ENCODE peak calls at places on chromosomes 5 and 9, in four cellular contexts. G is AG10803, A is endothelial cell of umbilical vein, N is lower lobe of right lung. B is an unnamed sample.

GRCh38 chr5:82290908-82291307 is 12.8 kb upstream of the RPS23 start:
- DNase-seq in G (no peak), A (no peak), N (no peak), B (no peak)

GRCh38 chr9:84166828-84167400 is 173.6 kb downstream of the SLC28A3 start:
- DNase-seq in G (no peak), A (no peak), N (no peak), B (no peak)

GRCh38 chr5:96885518-96886338 is 9.4 kb downstream of the ERAP2 start:
- DNase-seq in G (no peak), A (no peak), N (no peak), B (no peak)

GRCh38 chr5:157994271-157994691 is 135.3 kb upstream of the CLINT1 start:
- DNase-seq in G (no peak), A (no peak), N (no peak), B (no peak)

GRCh38 chr9:134307674-134308638 is 18.3 kb upstream of the RXRA start:
- DNase-seq in G (no peak), A (no peak), N (peak), B (no peak)

GRCh38 chr5:175079707-175080106 is 355.3 kb downstream of the MSX2 start:
- DNase-seq in G (no peak), A (no peak), N (no peak), B (no peak)

GRCh38 chr5:87053134-87053533 is 214.5 kb upstream of the RASA1 start:
- DNase-seq in G (no peak), A (no peak), N (no peak), B (no peak)

GRCh38 chr9:130663258-130664171 is 879 bp upstream of the PRDM12 start:
- DNase-seq in G (no peak), A (no peak), N (no peak), B (no peak)

GRCh38 chr5:139650689-139651501 is 2.7 kb downstream of the CXXC5 start:
- DNase-seq in G (peak), A (no peak), N (peak), B (no peak)

GRCh38 chr9:93984860-93985259 is 29.7 kb upstream of the BARX1 start:
- DNase-seq in G (no peak), A (no peak), N (no peak), B (no peak)

GRCh38 chr5:43020294-43020711 is 19.8 kb downstream of the ANXA2R start:
- DNase-seq in G (no peak), A (no peak), N (no peak), B (no peak)

GRCh38 chr5:44663991-44664710 is 144.6 kb upstream of the MRPS30 start:
- DNase-seq in G (no peak), A (no peak), N (no peak), B (no peak)

GRCh38 chr9:85960688-85961093 is 19.7 kb downstream of the NAA35 start:
- DNase-seq in G (no peak), A (peak), N (no peak), B (no peak)

GRCh38 chr5:89255845-89256463 is 373.0 kb upstream of the MEF2C start:
- DNase-seq in G (peak), A (peak), N (no peak), B (no peak)

GRCh38 chr5:89265511-89266169 is 382.7 kb upstream of the MEF2C start:
- DNase-seq in G (peak), A (no peak), N (no peak), B (no peak)

GRCh38 chr5:89263846-89264245 is 380.9 kb upstream of the MEF2C start:
- DNase-seq in G (no peak), A (no peak), N (no peak), B (no peak)

GRCh38 chr5:89262030-89262429 is 379.0 kb upstream of the MEF2C start:
- DNase-seq in G (no peak), A (no peak), N (no peak), B (no peak)

GRCh38 chr5:89260254-89260653 is 377.3 kb upstream of the MEF2C start:
- DNase-seq in G (no peak), A (no peak), N (no peak), B (no peak)
- TF ChIP-seq CTCF in G (no peak), A (no peak), N (no peak), B (no peak)

GRCh38 chr9:135670721-135671590 is 7.8 kb downstream of the LCN9 start:
- DNase-seq in G (no peak), A (no peak), N (no peak), B (no peak)

GRCh38 chr9:135673941-135674340 is 10.8 kb downstream of the LCN9 start:
- DNase-seq in G (no peak), A (no peak), N (peak), B (no peak)

GRCh38 chr9:135674977-135675376 is 11.9 kb downstream of the LCN9 start:
- DNase-seq in G (no peak), A (no peak), N (no peak), B (no peak)

GRCh38 chr9:135669616-135670285 is 6.6 kb downstream of the LCN9 start:
- DNase-seq in G (no peak), A (no peak), N (no peak), B (no peak)

DNA sequence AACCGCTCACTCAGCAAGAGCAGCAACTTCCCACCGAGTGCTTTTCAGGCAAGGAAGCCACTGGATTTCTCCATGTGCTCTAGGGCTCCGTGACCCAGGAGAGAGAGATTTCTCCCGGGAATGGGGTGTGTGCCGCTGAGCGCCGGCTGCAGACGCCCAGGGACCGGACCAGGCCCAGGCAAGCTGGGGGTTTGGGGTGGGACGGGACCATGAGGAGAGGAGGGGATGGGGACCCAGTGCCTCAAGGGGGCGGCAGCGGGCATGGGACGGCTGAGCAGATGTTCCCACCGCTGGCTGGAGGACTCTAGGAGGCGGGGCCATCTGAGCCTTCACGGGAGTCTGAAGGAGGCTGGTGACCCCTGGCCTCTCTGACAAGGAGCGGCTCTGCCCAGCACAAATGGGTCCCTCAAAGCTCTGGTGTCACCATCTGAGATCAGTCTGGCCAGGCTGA is 8.5 kb downstream of the LCN9 start:
- DNase-seq in G (no peak), A (no peak), N (no peak), B (no peak)
- TF ChIP-seq CTCF in G (no peak), A (no peak), N (no peak), B (no peak)

GRCh38 chr9:88990721-88991065 is 575 bp upstream of the S1PR3 start:
- DNase-seq in G (no peak), A (peak), N (no peak), B (no peak)
- TF ChIP-seq CTCF in G (no peak), A (no peak), N (no peak), B (no peak)

GRCh38 chr5:45772402-45772801 is 76.2 kb upstream of the HCN1 start:
- DNase-seq in G (no peak), A (no peak), N (no peak), B (no peak)

GRCh38 chr5:45779874-45780671 is 83.9 kb upstream of the HCN1 start:
- DNase-seq in G (no peak), A (no peak), N (no peak), B (no peak)

DNA sequence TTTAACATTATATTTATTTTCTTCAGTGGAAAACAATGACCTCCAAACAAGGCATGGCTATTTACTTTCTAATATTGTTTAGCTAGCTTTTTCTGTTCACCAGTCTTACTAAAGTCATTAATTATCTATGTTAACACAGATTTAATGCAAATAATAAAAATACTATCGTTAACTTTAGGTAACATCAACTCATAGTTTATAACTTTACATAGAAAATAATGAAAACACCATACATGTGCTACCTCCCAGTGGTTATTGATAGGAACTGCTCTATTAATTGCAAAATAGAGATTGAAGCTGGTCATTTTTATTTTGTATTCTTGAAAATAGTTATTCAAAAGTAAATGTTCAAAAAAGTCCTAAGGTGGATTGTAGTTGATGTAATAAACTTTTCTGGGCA is 78.3 kb upstream of the HCN1 start:
- DNase-seq in G (no peak), A (no peak), N (no peak), B (no peak)
- TF ChIP-seq CTCF in G (peak), A (no peak), N (no peak), B (no peak)

GRCh38 chr9:2363138-2363745 is 258.3 kb upstream of the VLDLR start:
- DNase-seq in G (no peak), A (no peak), N (no peak), B (no peak)

GRCh38 chr9:2373648-2374047 is 247.9 kb upstream of the VLDLR start:
- DNase-seq in G (no peak), A (no peak), N (no peak), B (no peak)

GRCh38 chr9:2362170-2362569 is 259.4 kb upstream of the VLDLR start:
- DNase-seq in G (no peak), A (no peak), N (no peak), B (no peak)

DNA sequence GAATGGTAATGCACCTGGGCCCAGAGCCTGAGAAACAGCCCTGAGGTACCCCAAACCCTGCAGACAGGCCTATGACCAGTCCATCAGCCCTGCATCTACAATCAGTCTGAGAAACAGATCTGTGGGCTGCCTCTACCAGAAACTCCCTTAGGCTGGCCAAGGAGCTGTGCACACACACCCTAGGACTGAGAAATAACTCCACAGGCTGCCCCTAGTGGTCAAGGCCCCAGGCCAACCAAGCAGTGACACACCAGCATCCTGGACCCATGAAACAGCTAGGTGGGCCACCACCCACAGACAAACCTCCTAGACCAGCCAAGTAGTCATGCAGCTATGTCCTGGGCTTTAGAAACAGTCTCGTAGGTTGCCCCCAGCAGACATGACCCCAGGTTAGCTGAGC is 253.6 kb upstream of the VLDLR start:
- DNase-seq in G (no peak), A (no peak), N (no peak), B (no peak)
- TF ChIP-seq CTCF in G (peak), A (no peak), N (no peak), B (no peak)

DNA sequence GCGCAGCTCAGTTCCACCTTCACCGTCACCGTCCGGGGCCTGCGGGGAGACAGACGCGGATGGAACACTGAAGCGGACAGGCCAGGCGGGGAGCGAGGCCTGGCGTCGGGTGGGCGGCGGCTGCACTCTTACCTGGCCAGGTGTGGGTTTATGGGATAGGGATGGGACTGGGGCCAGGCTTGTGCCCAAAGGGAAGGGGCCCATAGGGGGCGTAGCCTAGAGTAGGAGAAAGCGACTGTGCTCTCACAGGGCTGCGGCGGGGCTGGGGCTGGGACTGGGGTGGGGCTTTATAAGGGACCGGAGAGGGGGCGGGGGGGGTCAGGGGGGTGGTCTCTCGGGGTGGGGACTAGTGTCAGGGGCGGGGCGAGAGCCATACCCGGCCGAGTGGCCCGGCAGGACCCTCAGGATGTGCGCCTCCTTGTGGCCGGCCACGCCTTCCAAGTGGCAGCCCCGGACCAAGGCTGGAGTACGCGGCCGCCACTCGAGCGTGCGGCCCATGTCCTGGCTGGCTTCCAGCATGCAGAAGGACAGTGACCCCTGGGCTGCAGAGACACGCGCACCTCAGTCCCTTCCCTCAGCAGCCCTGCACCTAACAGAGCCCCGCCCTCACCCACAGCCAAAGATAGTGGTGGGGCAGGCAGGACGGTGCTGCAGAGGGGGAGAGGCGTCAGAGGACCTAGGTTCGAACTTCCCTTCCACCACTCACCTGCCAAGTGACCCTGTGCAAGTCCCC is 22.8 kb downstream of the FPGS start:
- DNase-seq in G (no peak), A (no peak), N (peak), B (no peak)
- TF ChIP-seq CTCF in G (peak), A (peak), N (peak), B (no peak)

GRCh38 chr5:11715797-11716196 is 188.4 kb downstream of the CTNND2 start:
- DNase-seq in G (no peak), A (no peak), N (no peak), B (no peak)

GRCh38 chr5:11724947-11725346 is 179.3 kb downstream of the CTNND2 start:
- DNase-seq in G (no peak), A (no peak), N (no peak), B (no peak)

DNA sequence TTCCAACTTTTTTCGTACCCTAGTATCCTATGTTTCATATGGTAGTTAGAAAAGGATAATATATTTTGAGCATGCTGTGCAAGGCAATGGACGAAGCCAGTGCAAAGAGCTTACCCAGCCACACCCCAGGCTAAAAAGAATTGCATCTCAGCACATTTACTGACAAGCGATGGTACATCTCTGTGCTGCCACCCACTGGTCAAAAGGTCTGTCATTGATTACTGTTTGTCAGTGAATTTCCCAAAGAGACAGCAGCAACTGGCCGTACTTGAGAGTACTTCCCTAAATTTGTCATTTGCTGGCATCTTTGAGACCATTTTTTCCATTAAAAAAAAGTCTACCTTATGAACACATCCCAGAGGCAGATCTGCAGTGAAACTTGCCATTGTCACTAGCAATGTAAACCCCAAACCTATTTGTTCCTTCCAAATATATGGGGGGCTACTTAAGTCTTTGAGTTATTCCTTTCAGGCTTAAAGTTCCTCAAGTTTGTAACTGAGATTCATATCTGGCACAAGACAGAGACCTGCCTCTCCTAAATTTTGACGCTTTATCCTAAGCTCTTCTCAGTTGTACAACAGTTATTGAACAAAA is 184.3 kb downstream of the CTNND2 start:
- DNase-seq in G (no peak), A (no peak), N (no peak), B (peak)
- TF ChIP-seq CTCF in G (no peak), A (no peak), N (peak), B (peak)

GRCh38 chr9:136665111-136665703 is 2.5 kb downstream of the EGFL7 start:
- DNase-seq in G (no peak), A (peak), N (no peak), B (no peak)
- TF ChIP-seq CTCF in G (no peak), A (peak), N (peak), B (no peak)

DNA sequence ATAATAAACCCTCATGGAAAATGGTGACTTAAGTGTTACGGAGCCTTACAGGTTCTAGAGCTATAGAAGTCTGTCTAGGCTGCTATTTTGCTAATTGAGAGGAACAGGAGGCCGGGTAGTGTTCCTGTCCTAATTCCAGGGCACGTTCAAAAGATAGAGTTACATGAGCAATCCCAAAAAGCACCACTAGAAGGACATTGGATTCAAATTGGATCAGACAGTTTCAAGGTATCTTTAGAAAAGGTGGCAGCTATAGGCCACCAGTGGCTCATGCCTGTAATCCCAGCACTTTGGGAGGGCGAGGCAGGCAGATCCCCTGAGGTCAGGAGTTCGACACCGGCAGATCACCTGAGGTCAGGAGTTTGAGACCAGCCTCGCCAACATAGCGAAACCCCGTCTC is 458.8 kb downstream of the TMEM232 start:
- DNase-seq in G (no peak), A (no peak), N (no peak), B (no peak)
- TF ChIP-seq CTCF in G (no peak), A (no peak), N (no peak), B (no peak)